ENCODE peak calls at places on chromosome 16, in five cellular contexts. A is psoas muscle, J is AG10803, L is mesenchymal stem cell, I is transverse colon. K is an unnamed sample.

GRCh38 chr16:57245472-57246113 is 534 bp downstream of the ARL2BP start:
- DNase-seq in A (peak), J (peak), I (peak), L (peak), K (peak)

GRCh38 chr16:87375426-87376135 is 8.0 kb downstream of the FBXO31 start:
- DNase-seq in A (peak), L (peak), J (peak), I (no peak), K (no peak)

GRCh38 chr16:80806957-80807356 is 2.6 kb upstream of the CDYL2 start:
- DNase-seq in J (peak), A (no peak), L (peak), I (no peak), K (peak)

GRCh38 chr16:73268311-73268997 is 220.5 kb upstream of the ZFHX3 start:
- DNase-seq in J (peak), L (no peak), A (no peak), I (no peak), K (peak)

GRCh38 chr16:6165330-6165984 is 1067.9 kb upstream of the EEF2KMT start:
- DNase-seq in L (no peak), A (no peak), I (no peak), J (no peak), K (peak)

GRCh38 chr16:55037051-55037450 is 106.4 kb downstream of the IRX5 start:
- DNase-seq in L (no peak), J (no peak), A (no peak), I (no peak), K (no peak)

GRCh38 chr16:86784267-86784626 is 205.9 kb downstream of the FOXL1 start:
- DNase-seq in I (no peak), J (peak), A (no peak), L (no peak), K (no peak)

GRCh38 chr16:31458073-31458834 is 1.0 kb upstream of the ARMC5 start:
- DNase-seq in L (peak), A (peak), J (peak), I (peak), K (no peak)

GRCh38 chr16:51831595-51832352 is 680.7 kb upstream of the SALL1 start:
- DNase-seq in J (no peak), L (no peak), I (no peak), A (no peak), K (no peak)

GRCh38 chr16:88790312-88791150 is 5.5 kb upstream of the PIEZO1 start:
- DNase-seq in L (peak), I (peak), A (no peak), J (peak), K (peak)

GRCh38 chr16:54331241-54332002 is 44.8 kb upstream of the IRX3 start:
- DNase-seq in J (no peak), L (no peak), I (no peak), A (no peak), K (no peak)

GRCh38 chr16:22229881-22230280 is 23.8 kb downstream of the EEF2K start:
- DNase-seq in A (no peak), L (no peak), I (no peak), J (no peak), K (no peak)

GRCh38 chr16:4962716-4963115 is 4.6 kb downstream of the SEC14L5 start:
- DNase-seq in J (no peak), I (no peak), A (no peak), L (no peak), K (no peak)

GRCh38 chr16:81885976-81886586 is 107.0 kb downstream of the PLCG2 start:
- DNase-seq in I (no peak), J (peak), L (peak), A (no peak), K (peak)

GRCh38 chr16:29790949-29791844 is 646 bp downstream of the KIF22 start:
- DNase-seq in A (no peak), I (peak), L (peak), J (peak), K (no peak)

GRCh38 chr16:73122604-73123386 is 74.9 kb upstream of the ZFHX3 start:
- DNase-seq in I (no peak), L (no peak), A (peak), J (peak), K (peak)

GRCh38 chr16:10871157-10871991 is 5.6 kb upstream of the CIITA start:
- DNase-seq in L (peak), A (peak), J (peak), I (peak), K (peak)

GRCh38 chr16:79806757-79807156 is 206.2 kb upstream of the MAF start:
- DNase-seq in A (no peak), J (no peak), L (no peak), I (no peak), K (no peak)

GRCh38 chr16:79267781-79268180 is 332.8 kb downstream of the MAF start:
- DNase-seq in L (no peak), J (no peak), I (no peak), A (no peak), K (no peak)

GRCh38 chr16:14061732-14062259 is 9.3 kb upstream of the MRTFB start:
- DNase-seq in J (no peak), A (no peak), I (no peak), L (no peak), K (no peak)

GRCh38 chr16:17858061-17858460 is 387.3 kb upstream of the XYLT1 start:
- DNase-seq in I (no peak), A (no peak), L (no peak), J (no peak), K (no peak)

GRCh38 chr16:4293822-4294457 is 21.1 kb upstream of the TFAP4 start:
- DNase-seq in I (no peak), J (peak), L (peak), A (peak), K (peak)

GRCh38 chr16:71564377-71564967 is 12.4 kb downstream of the TAT start:
- DNase-seq in J (no peak), I (no peak), A (no peak), L (no peak), K (no peak)

GRCh38 chr16:85015481-85016177 is 4.3 kb upstream of the ZDHHC7 start:
- DNase-seq in A (no peak), J (no peak), L (no peak), I (no peak), K (no peak)

GRCh38 chr16:20866161-20866772 is 33.9 kb downstream of the DCUN1D3 start:
- DNase-seq in J (peak), A (peak), L (peak), I (peak), K (peak)

GRCh38 chr16:4883501-4883900 is 36.2 kb downstream of the UBN1 start:
- DNase-seq in L (no peak), J (no peak), A (no peak), I (no peak), K (no peak)

GRCh38 chr16:11348737-11349598 is 3.7 kb downstream of the RMI2 start:
- DNase-seq in L (no peak), A (no peak), J (no peak), I (no peak), K (no peak)

GRCh38 chr16:28192811-28193529 is 18.8 kb downstream of the XPO6 start:
- DNase-seq in A (no peak), I (peak), J (no peak), L (no peak), K (no peak)

GRCh38 chr16:28191364-28191985 is 20.3 kb downstream of the XPO6 start:
- DNase-seq in J (no peak), I (no peak), L (no peak), A (no peak), K (no peak)

GRCh38 chr16:28195859-28196258 is 15.9 kb downstream of the XPO6 start:
- DNase-seq in J (no peak), L (no peak), A (no peak), I (no peak), K (no peak)

GRCh38 chr16:28196331-28196987 is 15.3 kb downstream of the XPO6 start:
- DNase-seq in L (no peak), J (peak), I (no peak), A (no peak), K (no peak)

DNA sequence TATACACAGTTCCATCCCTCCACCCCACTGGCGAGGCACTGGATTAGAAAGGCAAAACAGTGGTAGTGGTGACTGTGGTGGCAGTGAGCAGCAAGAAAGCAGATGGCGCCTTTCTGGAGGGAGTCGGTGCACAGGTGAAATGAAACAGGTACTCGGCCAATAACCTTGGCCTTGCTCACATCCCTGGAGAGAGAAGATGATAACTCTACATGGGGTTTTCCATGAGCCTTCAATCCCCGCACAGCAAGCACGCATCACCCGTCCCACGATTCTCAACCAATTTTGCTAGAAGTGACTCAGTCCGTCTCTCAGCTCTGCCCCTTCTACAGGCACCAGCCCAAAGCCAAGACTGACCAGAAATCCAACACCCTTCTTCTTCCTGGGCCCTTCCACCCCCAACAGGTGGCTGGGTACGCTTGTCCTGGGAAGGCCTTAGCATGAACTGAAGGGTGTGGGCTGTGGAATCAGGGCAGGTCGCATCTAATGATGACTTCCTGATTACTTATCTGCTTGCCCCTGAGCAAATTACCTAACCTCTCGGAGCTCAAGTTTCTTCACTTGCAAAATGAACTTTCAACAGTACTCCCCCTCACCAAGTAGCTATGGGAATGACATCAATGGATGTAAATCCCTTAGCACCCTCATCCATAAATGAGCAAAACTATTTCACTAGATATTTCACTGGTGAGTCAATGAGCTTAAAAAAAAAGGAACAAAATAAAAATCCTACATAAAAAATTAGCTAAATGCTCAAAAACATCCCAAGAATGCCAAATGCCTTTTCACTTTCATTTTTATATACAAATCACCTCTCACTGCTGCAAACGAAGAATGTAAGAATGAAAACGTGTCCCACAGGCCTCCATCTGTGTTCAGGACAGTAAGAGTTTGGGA is 18.0 kb downstream of the XPO6 start:
- DNase-seq in J (peak), L (peak), I (no peak), A (peak), K (peak)
- H3K4me3 ChIP-seq in J (peak), L (peak), I (no peak), A (no peak), K (no peak)

GRCh38 chr16:2198283-2198682 is 1.9 kb upstream of the CASKIN1 start:
- DNase-seq in I (no peak), J (no peak), L (no peak), A (no peak), K (no peak)

GRCh38 chr16:2197765-2198164 is 1.4 kb upstream of the CASKIN1 start:
- DNase-seq in I (no peak), L (no peak), A (no peak), J (no peak), K (no peak)

GRCh38 chr16:2196162-2196980 is at the start of gene CASKIN1:
- DNase-seq in J (no peak), A (no peak), I (no peak), L (no peak), K (peak)

GRCh38 chr16:2195316-2196161 is 866 bp downstream of the CASKIN1 start:
- DNase-seq in I (no peak), J (no peak), A (no peak), L (no peak), K (no peak)

DNA sequence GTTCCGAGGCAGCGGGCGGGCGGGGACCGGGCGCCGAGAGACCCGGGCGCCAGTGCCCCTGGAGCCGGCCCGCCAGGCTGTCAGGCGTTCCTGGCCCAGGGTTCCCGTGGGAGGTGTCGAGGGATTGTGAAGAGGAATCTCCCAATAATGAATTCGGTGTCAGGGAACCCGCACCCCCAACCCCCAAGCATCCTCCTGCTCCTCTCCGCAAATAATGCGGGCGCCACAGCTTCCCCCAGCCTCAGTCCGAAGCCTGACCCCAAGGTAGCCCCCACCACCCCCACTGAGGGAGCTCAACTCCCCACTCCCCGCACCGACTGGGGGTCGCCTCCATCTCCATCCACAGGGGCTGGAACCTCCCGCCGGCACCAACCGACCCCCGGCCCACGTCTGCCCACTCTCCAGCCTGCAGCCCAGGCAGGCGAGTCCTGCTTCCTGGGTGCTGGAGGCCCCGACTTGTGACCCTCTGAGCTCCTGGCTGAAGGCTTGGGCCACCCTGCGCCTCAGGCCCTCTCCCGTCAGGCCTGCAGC is 641 bp upstream of the CASKIN1 start:
- DNase-seq in I (no peak), L (no peak), J (no peak), A (no peak), K (no peak)
- H3K4me3 ChIP-seq in I (no peak), L (no peak), J (no peak), A (peak), K (no peak)

GRCh38 chr16:180921-181667 is 835 bp downstream of the HBQ1 start:
- DNase-seq in A (peak), J (peak), L (peak), I (peak), K (peak)
- H3K4me3 ChIP-seq in A (peak), J (peak), L (peak), I (peak), K (no peak)

DNA sequence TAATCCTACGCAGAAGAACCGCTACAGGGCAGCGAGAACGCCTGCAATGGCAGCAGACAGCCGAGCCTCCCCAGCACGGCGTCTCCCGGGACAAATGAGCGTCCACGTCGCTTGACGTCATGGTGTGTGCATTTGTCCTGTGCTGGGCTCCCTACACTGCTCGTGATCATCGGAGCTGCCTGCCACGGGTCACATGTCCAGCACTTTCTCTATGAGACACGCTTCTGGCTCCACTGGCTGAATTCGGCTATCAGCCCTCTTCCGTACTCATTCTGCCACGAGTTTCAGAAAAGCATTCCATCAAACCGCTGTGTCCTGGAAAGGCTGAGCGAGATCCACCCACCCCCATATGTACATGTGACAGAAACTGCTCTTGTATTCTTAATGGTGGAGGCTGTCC is 28.4 kb upstream of the SHCBP1 start:
- DNase-seq in I (peak), A (peak), L (no peak), J (no peak), K (peak)
- H3K4me3 ChIP-seq in I (peak), A (peak), L (peak), J (no peak), K (peak)